ENCODE peak calls at places on chromosomes 13 and 19, in five cellular contexts. One of them, this sample, is unnamed.

GRCh38 chr13:86188170-86188569 is 389.0 kb upstream of the SLITRK6 start:
- DNase-seq in HuH-7.5: no peak
- DNase-seq in substantia nigra: no peak
- DNase-seq in fibroblast of the conjunctiva: no peak
- DNase-seq in activated T-helper 2 cell treated with anti-CD3 and anti-CD28 coated beads, Interferon-gamma antibody, Interleukin-2, Interleukin-4, amounts not matched to agents 10 μg/mL and 5 μg/mL and 100 μg/mL, durations not matched to agents 14 hours and 24 hours and 36 hours: no peak
- DNase-seq in this sample: no peak

GRCh38 chr13:40585911-40586471 is 80.5 kb downstream of the FOXO1 start:
- DNase-seq in HuH-7.5: no peak
- DNase-seq in substantia nigra: no peak
- DNase-seq in fibroblast of the conjunctiva: no peak
- DNase-seq in activated T-helper 2 cell treated with anti-CD3 and anti-CD28 coated beads, Interferon-gamma antibody, Interleukin-2, Interleukin-4, amounts not matched to agents 10 μg/mL and 5 μg/mL and 100 μg/mL, durations not matched to agents 14 hours and 24 hours and 36 hours: no peak
- DNase-seq in this sample: no peak

GRCh38 chr13:72504026-72504925 is 223.2 kb downstream of the MZT1 start:
- DNase-seq in HuH-7.5: no peak
- DNase-seq in substantia nigra: no peak
- DNase-seq in fibroblast of the conjunctiva: no peak
- DNase-seq in activated T-helper 2 cell treated with anti-CD3 and anti-CD28 coated beads, Interferon-gamma antibody, Interleukin-2, Interleukin-4, amounts not matched to agents 10 μg/mL and 5 μg/mL and 100 μg/mL, durations not matched to agents 14 hours and 24 hours and 36 hours: no peak
- DNase-seq in this sample: no peak

GRCh38 chr19:43532962-43533545 is at the start of gene ZNF575:
- DNase-seq in HuH-7.5: peak; percentile 97
- DNase-seq in substantia nigra: peak; percentile 88
- DNase-seq in fibroblast of the conjunctiva: peak; percentile 94
- DNase-seq in activated T-helper 2 cell treated with anti-CD3 and anti-CD28 coated beads, Interferon-gamma antibody, Interleukin-2, Interleukin-4, amounts not matched to agents 10 μg/mL and 5 μg/mL and 100 μg/mL, durations not matched to agents 14 hours and 24 hours and 36 hours: peak; percentile 85
- DNase-seq in this sample: peak; percentile 61

GRCh38 chr13:75258159-75258782 is 223.7 kb downstream of the TBC1D4 start:
- DNase-seq in HuH-7.5: no peak
- DNase-seq in substantia nigra: no peak
- DNase-seq in fibroblast of the conjunctiva: peak; percentile 18
- DNase-seq in activated T-helper 2 cell treated with anti-CD3 and anti-CD28 coated beads, Interferon-gamma antibody, Interleukin-2, Interleukin-4, amounts not matched to agents 10 μg/mL and 5 μg/mL and 100 μg/mL, durations not matched to agents 14 hours and 24 hours and 36 hours: no peak
- DNase-seq in this sample: peak; percentile 16

GRCh38 chr13:113179374-113180230 is 21.2 kb downstream of the PROZ start:
- DNase-seq in HuH-7.5: no peak
- DNase-seq in substantia nigra: no peak
- DNase-seq in fibroblast of the conjunctiva: no peak
- DNase-seq in activated T-helper 2 cell treated with anti-CD3 and anti-CD28 coated beads, Interferon-gamma antibody, Interleukin-2, Interleukin-4, amounts not matched to agents 10 μg/mL and 5 μg/mL and 100 μg/mL, durations not matched to agents 14 hours and 24 hours and 36 hours: no peak
- DNase-seq in this sample: no peak

GRCh38 chr19:4933528-4933927 is 24.2 kb downstream of the UHRF1 start:
- DNase-seq in HuH-7.5: no peak
- DNase-seq in substantia nigra: no peak
- DNase-seq in fibroblast of the conjunctiva: no peak
- DNase-seq in activated T-helper 2 cell treated with anti-CD3 and anti-CD28 coated beads, Interferon-gamma antibody, Interleukin-2, Interleukin-4, amounts not matched to agents 10 μg/mL and 5 μg/mL and 100 μg/mL, durations not matched to agents 14 hours and 24 hours and 36 hours: no peak
- DNase-seq in this sample: no peak

GRCh38 chr19:50418186-50419021 is at the start of gene SPIB:
- DNase-seq in HuH-7.5: no peak
- DNase-seq in substantia nigra: no peak
- DNase-seq in fibroblast of the conjunctiva: no peak
- DNase-seq in activated T-helper 2 cell treated with anti-CD3 and anti-CD28 coated beads, Interferon-gamma antibody, Interleukin-2, Interleukin-4, amounts not matched to agents 10 μg/mL and 5 μg/mL and 100 μg/mL, durations not matched to agents 14 hours and 24 hours and 36 hours: no peak
- DNase-seq in this sample: no peak

GRCh38 chr19:16121141-16121540 is 9.5 kb downstream of the RAB8A start:
- DNase-seq in HuH-7.5: no peak
- DNase-seq in substantia nigra: no peak
- DNase-seq in fibroblast of the conjunctiva: no peak
- DNase-seq in activated T-helper 2 cell treated with anti-CD3 and anti-CD28 coated beads, Interferon-gamma antibody, Interleukin-2, Interleukin-4, amounts not matched to agents 10 μg/mL and 5 μg/mL and 100 μg/mL, durations not matched to agents 14 hours and 24 hours and 36 hours: no peak
- DNase-seq in this sample: no peak

GRCh38 chr13:42065414-42065813 is 17.0 kb downstream of the DGKH start:
- DNase-seq in HuH-7.5: no peak
- DNase-seq in substantia nigra: no peak
- DNase-seq in fibroblast of the conjunctiva: no peak
- DNase-seq in activated T-helper 2 cell treated with anti-CD3 and anti-CD28 coated beads, Interferon-gamma antibody, Interleukin-2, Interleukin-4, amounts not matched to agents 10 μg/mL and 5 μg/mL and 100 μg/mL, durations not matched to agents 14 hours and 24 hours and 36 hours: no peak
- DNase-seq in this sample: no peak

GRCh38 chr19:58400916-58401824 is 5.7 kb downstream of the RNF225 start:
- DNase-seq in HuH-7.5: peak; percentile 99
- DNase-seq in substantia nigra: peak; percentile 99
- DNase-seq in fibroblast of the conjunctiva: peak; percentile 99
- DNase-seq in activated T-helper 2 cell treated with anti-CD3 and anti-CD28 coated beads, Interferon-gamma antibody, Interleukin-2, Interleukin-4, amounts not matched to agents 10 μg/mL and 5 μg/mL and 100 μg/mL, durations not matched to agents 14 hours and 24 hours and 36 hours: peak; percentile 99
- DNase-seq in this sample: peak; percentile 98

GRCh38 chr13:95564948-95565347 is 12.4 kb downstream of the CLDN10 start:
- DNase-seq in HuH-7.5: no peak
- DNase-seq in substantia nigra: no peak
- DNase-seq in fibroblast of the conjunctiva: no peak
- DNase-seq in activated T-helper 2 cell treated with anti-CD3 and anti-CD28 coated beads, Interferon-gamma antibody, Interleukin-2, Interleukin-4, amounts not matched to agents 10 μg/mL and 5 μg/mL and 100 μg/mL, durations not matched to agents 14 hours and 24 hours and 36 hours: no peak
- DNase-seq in this sample: no peak

GRCh38 chr13:49308104-49308875 is 60.6 kb downstream of the CDADC1 start:
- DNase-seq in HuH-7.5: no peak
- DNase-seq in substantia nigra: peak; percentile 78
- DNase-seq in fibroblast of the conjunctiva: peak; percentile 69
- DNase-seq in activated T-helper 2 cell treated with anti-CD3 and anti-CD28 coated beads, Interferon-gamma antibody, Interleukin-2, Interleukin-4, amounts not matched to agents 10 μg/mL and 5 μg/mL and 100 μg/mL, durations not matched to agents 14 hours and 24 hours and 36 hours: no peak
- DNase-seq in this sample: peak; percentile 63

GRCh38 chr19:29963576-29963975 is 21.5 kb downstream of the URI1 start:
- DNase-seq in HuH-7.5: no peak
- DNase-seq in substantia nigra: no peak
- DNase-seq in fibroblast of the conjunctiva: no peak
- DNase-seq in activated T-helper 2 cell treated with anti-CD3 and anti-CD28 coated beads, Interferon-gamma antibody, Interleukin-2, Interleukin-4, amounts not matched to agents 10 μg/mL and 5 μg/mL and 100 μg/mL, durations not matched to agents 14 hours and 24 hours and 36 hours: no peak
- DNase-seq in this sample: no peak

GRCh38 chr13:110412132-110412912 is 105.2 kb downstream of the COL4A2 start:
- DNase-seq in HuH-7.5: peak; percentile 36
- DNase-seq in substantia nigra: peak; percentile 67
- DNase-seq in fibroblast of the conjunctiva: peak; percentile 98
- DNase-seq in activated T-helper 2 cell treated with anti-CD3 and anti-CD28 coated beads, Interferon-gamma antibody, Interleukin-2, Interleukin-4, amounts not matched to agents 10 μg/mL and 5 μg/mL and 100 μg/mL, durations not matched to agents 14 hours and 24 hours and 36 hours: peak; percentile 49
- DNase-seq in this sample: peak; percentile 49

GRCh38 chr19:2048959-2049740 is 1.9 kb downstream of the MKNK2 start:
- DNase-seq in HuH-7.5: no peak
- DNase-seq in substantia nigra: peak; percentile 75
- DNase-seq in fibroblast of the conjunctiva: no peak
- DNase-seq in activated T-helper 2 cell treated with anti-CD3 and anti-CD28 coated beads, Interferon-gamma antibody, Interleukin-2, Interleukin-4, amounts not matched to agents 10 μg/mL and 5 μg/mL and 100 μg/mL, durations not matched to agents 14 hours and 24 hours and 36 hours: no peak
- DNase-seq in this sample: no peak

GRCh38 chr19:5265260-5265659 is 75.4 kb downstream of the PTPRS start:
- DNase-seq in HuH-7.5: no peak
- DNase-seq in substantia nigra: no peak
- DNase-seq in fibroblast of the conjunctiva: no peak
- DNase-seq in activated T-helper 2 cell treated with anti-CD3 and anti-CD28 coated beads, Interferon-gamma antibody, Interleukin-2, Interleukin-4, amounts not matched to agents 10 μg/mL and 5 μg/mL and 100 μg/mL, durations not matched to agents 14 hours and 24 hours and 36 hours: no peak
- DNase-seq in this sample: no peak

GRCh38 chr13:80547885-80548284 is 207.0 kb upstream of the SPRY2 start:
- DNase-seq in HuH-7.5: no peak
- DNase-seq in substantia nigra: no peak
- DNase-seq in fibroblast of the conjunctiva: no peak
- DNase-seq in activated T-helper 2 cell treated with anti-CD3 and anti-CD28 coated beads, Interferon-gamma antibody, Interleukin-2, Interleukin-4, amounts not matched to agents 10 μg/mL and 5 μg/mL and 100 μg/mL, durations not matched to agents 14 hours and 24 hours and 36 hours: no peak
- DNase-seq in this sample: no peak

GRCh38 chr19:49383598-49383997 is 4.5 kb upstream of the KASH5 start:
- DNase-seq in HuH-7.5: no peak
- DNase-seq in substantia nigra: no peak
- DNase-seq in fibroblast of the conjunctiva: no peak
- DNase-seq in activated T-helper 2 cell treated with anti-CD3 and anti-CD28 coated beads, Interferon-gamma antibody, Interleukin-2, Interleukin-4, amounts not matched to agents 10 μg/mL and 5 μg/mL and 100 μg/mL, durations not matched to agents 14 hours and 24 hours and 36 hours: no peak
- DNase-seq in this sample: no peak

GRCh38 chr19:17506745-17507144 is 4.7 kb upstream of the PGLS start:
- DNase-seq in HuH-7.5: no peak
- DNase-seq in substantia nigra: no peak
- DNase-seq in fibroblast of the conjunctiva: no peak
- DNase-seq in activated T-helper 2 cell treated with anti-CD3 and anti-CD28 coated beads, Interferon-gamma antibody, Interleukin-2, Interleukin-4, amounts not matched to agents 10 μg/mL and 5 μg/mL and 100 μg/mL, durations not matched to agents 14 hours and 24 hours and 36 hours: no peak
- DNase-seq in this sample: no peak

GRCh38 chr19:34017024-34017423 is 155.3 kb upstream of the LSM14A start:
- DNase-seq in HuH-7.5: no peak
- DNase-seq in substantia nigra: no peak
- DNase-seq in fibroblast of the conjunctiva: no peak
- DNase-seq in activated T-helper 2 cell treated with anti-CD3 and anti-CD28 coated beads, Interferon-gamma antibody, Interleukin-2, Interleukin-4, amounts not matched to agents 10 μg/mL and 5 μg/mL and 100 μg/mL, durations not matched to agents 14 hours and 24 hours and 36 hours: no peak
- DNase-seq in this sample: no peak

GRCh38 chr13:50484472-50485113 is 358.9 kb downstream of the DLEU7 start:
- DNase-seq in HuH-7.5: no peak
- DNase-seq in substantia nigra: peak; percentile 20
- DNase-seq in fibroblast of the conjunctiva: no peak
- DNase-seq in activated T-helper 2 cell treated with anti-CD3 and anti-CD28 coated beads, Interferon-gamma antibody, Interleukin-2, Interleukin-4, amounts not matched to agents 10 μg/mL and 5 μg/mL and 100 μg/mL, durations not matched to agents 14 hours and 24 hours and 36 hours: no peak
- DNase-seq in this sample: no peak

GRCh38 chr13:47146136-47146535 is 249.3 kb upstream of the HTR2A start:
- DNase-seq in HuH-7.5: no peak
- DNase-seq in substantia nigra: no peak
- DNase-seq in fibroblast of the conjunctiva: no peak
- DNase-seq in activated T-helper 2 cell treated with anti-CD3 and anti-CD28 coated beads, Interferon-gamma antibody, Interleukin-2, Interleukin-4, amounts not matched to agents 10 μg/mL and 5 μg/mL and 100 μg/mL, durations not matched to agents 14 hours and 24 hours and 36 hours: no peak
- DNase-seq in this sample: no peak

GRCh38 chr13:107043016-107043957 is 475.4 kb upstream of the ARGLU1 start:
- DNase-seq in HuH-7.5: no peak
- DNase-seq in substantia nigra: no peak
- DNase-seq in fibroblast of the conjunctiva: no peak
- DNase-seq in activated T-helper 2 cell treated with anti-CD3 and anti-CD28 coated beads, Interferon-gamma antibody, Interleukin-2, Interleukin-4, amounts not matched to agents 10 μg/mL and 5 μg/mL and 100 μg/mL, durations not matched to agents 14 hours and 24 hours and 36 hours: no peak
- DNase-seq in this sample: no peak

GRCh38 chr19:49773663-49774305 is 7.0 kb downstream of the AP2A1 start:
- DNase-seq in HuH-7.5: no peak
- DNase-seq in substantia nigra: peak; percentile 11
- DNase-seq in fibroblast of the conjunctiva: no peak
- DNase-seq in activated T-helper 2 cell treated with anti-CD3 and anti-CD28 coated beads, Interferon-gamma antibody, Interleukin-2, Interleukin-4, amounts not matched to agents 10 μg/mL and 5 μg/mL and 100 μg/mL, durations not matched to agents 14 hours and 24 hours and 36 hours: no peak
- DNase-seq in this sample: no peak